ENCODE peak calls at places on chromosomes 5 and 9, in ten cellular contexts. G is adrenal gland; C is A549; R is endodermal cell; Z is CD8-positive, alpha-beta T cell; T is neuronal stem cell; V is A673; S is kidney; B is MM.1S; I is keratinocyte. N is an unnamed sample.

GRCh38 chr5:64451551-64451950 is 54.3 kb upstream of the RGS7BP start:
- DNase-seq in V (no peak), G (no peak), T (peak; percentile 15), I (no peak), S (no peak), C (no peak), R (no peak), B (no peak), Z (no peak), N (no peak)

GRCh38 chr5:31361234-31361633 is 167.7 kb downstream of the CDH6 start:
- DNase-seq in Z (no peak), G (no peak), S (no peak), V (no peak), B (no peak), I (no peak), R (no peak), T (no peak), C (no peak), N (no peak)

GRCh38 chr5:139461698-139462097 is 845 bp downstream of the ECSCR start:
- DNase-seq in I (no peak), C (no peak), R (peak; percentile 61), G (no peak), T (no peak), B (no peak), Z (no peak), S (no peak), V (no peak), N (no peak)

GRCh38 chr9:26260238-26260637 is 582.0 kb upstream of the TUSC1 start:
- DNase-seq in T (no peak), B (no peak), G (no peak), Z (no peak), C (no peak), V (no peak), I (no peak), S (no peak), R (no peak), N (no peak)

GRCh38 chr5:96941140-96941539 is 5.3 kb downstream of the LNPEP start:
- DNase-seq in T (no peak), V (no peak), I (no peak), B (no peak), S (no peak), G (no peak), C (no peak), Z (no peak), R (peak; percentile 59), N (no peak)

GRCh38 chr5:55982957-55983381 is 11.8 kb downstream of the IL6ST start:
- DNase-seq in C (no peak), I (no peak), Z (no peak), S (no peak), T (no peak), G (no peak), V (no peak), R (no peak), B (peak; percentile 54), N (no peak)

GRCh38 chr9:114656301-114656700 is 1.3 kb downstream of the TEX53 start:
- DNase-seq in I (no peak), Z (no peak), V (no peak), C (no peak), R (no peak), T (no peak), B (no peak), S (no peak), G (no peak), N (no peak)

GRCh38 chr9:88820055-88820454 is 171.2 kb upstream of the S1PR3 start:
- DNase-seq in I (no peak), R (no peak), S (no peak), G (no peak), Z (no peak), V (no peak), B (peak; percentile 80), T (no peak), C (no peak), N (no peak)

GRCh38 chr9:5518061-5518936 is 8.0 kb downstream of the PDCD1LG2 start:
- DNase-seq in C (no peak), B (no peak), T (no peak), Z (no peak), G (no peak), R (no peak), S (no peak), V (no peak), I (no peak), N (no peak)

GRCh38 chr5:177356756-177357458 is 817 bp upstream of the RGS14 start:
- DNase-seq in Z (no peak), G (no peak), S (peak; percentile 2), B (no peak), C (no peak), T (no peak), R (no peak), V (no peak), I (no peak), N (no peak)

GRCh38 chr9:22913026-22913425 is 466.4 kb downstream of the DMRTA1 start:
- DNase-seq in C (no peak), S (no peak), V (no peak), I (no peak), B (no peak), T (no peak), G (no peak), R (no peak), Z (no peak), N (no peak)

GRCh38 chr5:158877706-158878105 is 222.0 kb downstream of the EBF1 start:
- DNase-seq in C (no peak), I (no peak), B (no peak), V (peak; percentile 52), G (no peak), R (no peak), Z (no peak), S (no peak), T (no peak), N (no peak)

GRCh38 chr5:158875272-158875679 is 224.4 kb downstream of the EBF1 start:
- DNase-seq in S (no peak), G (no peak), Z (no peak), V (no peak), R (no peak), I (no peak), T (no peak), C (no peak), B (peak; percentile 45), N (peak; percentile 58)

GRCh38 chr5:158874814-158875213 is 224.9 kb downstream of the EBF1 start:
- DNase-seq in B (no peak), R (no peak), C (no peak), I (no peak), S (no peak), G (no peak), Z (no peak), V (peak; percentile 55), T (no peak), N (no peak)

GRCh38 chr5:158877124-158877581 is 222.6 kb downstream of the EBF1 start:
- DNase-seq in I (no peak), Z (no peak), R (no peak), B (no peak), C (no peak), G (no peak), S (no peak), V (no peak), T (no peak), N (no peak)

GRCh38 chr5:158876263-158876942 is 223.3 kb downstream of the EBF1 start:
- DNase-seq in T (no peak), S (no peak), Z (no peak), V (no peak), C (no peak), B (no peak), G (no peak), I (no peak), R (no peak), N (no peak)
- H3K27ac ChIP-seq in T (no peak overlapping the region), S (no peak overlapping the region), Z (no peak overlapping the region), V (no peak overlapping the region), C (no peak overlapping the region), B (no peak overlapping the region), G (peak overlapping the region; percentile 48), I (no peak overlapping the region), R (no peak overlapping the region), N (no peak overlapping the region)

DNA sequence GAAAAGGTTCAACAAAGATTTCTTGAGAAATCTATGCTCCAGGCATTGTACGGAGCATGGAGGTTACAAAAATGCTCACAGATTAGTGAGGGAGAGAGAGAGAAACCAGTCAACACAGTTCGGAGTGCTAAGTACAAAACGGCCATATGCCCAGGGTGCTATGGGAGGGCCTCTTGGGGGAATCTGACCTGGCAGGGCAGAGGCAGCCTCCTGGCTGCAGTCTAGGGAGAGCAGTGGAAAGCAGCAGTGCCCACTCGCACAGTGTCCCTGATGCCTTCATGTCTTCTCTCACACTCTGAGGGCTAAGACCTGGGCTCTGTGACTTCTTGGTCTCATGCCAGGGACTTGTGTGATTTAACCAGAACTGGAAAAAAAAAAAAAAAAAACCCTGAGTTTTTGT is 29.8 kb upstream of the SMC5 start:
- DNase-seq in B (no peak), Z (no peak), R (no peak), G (no peak), I (no peak), C (no peak), V (no peak), T (no peak), S (no peak), N (no peak)
- H3K4me3 ChIP-seq in B (no peak overlapping the region), Z (no peak overlapping the region), R (no peak overlapping the region), G (no peak overlapping the region), I (no peak overlapping the region), C (no peak overlapping the region), V (no peak overlapping the region), T (no peak overlapping the region), S (no peak overlapping the region), N (no peak overlapping the region)

GRCh38 chr9:119736478-119737454 is 367.5 kb upstream of the BRINP1 start:
- DNase-seq in B (no peak), G (no peak), Z (no peak), T (no peak), C (no peak), R (no peak), V (no peak), I (no peak), S (peak; percentile 83), N (no peak)
- H3K27ac ChIP-seq in B (no peak overlapping the region), G (no peak overlapping the region), Z (no peak overlapping the region), T (no peak overlapping the region), C (no peak overlapping the region), R (no peak overlapping the region), V (no peak overlapping the region), I (no peak overlapping the region), S (no peak overlapping the region), N (no peak overlapping the region)

GRCh38 chr5:88389248-88390006 is 120.8 kb upstream of the TMEM161B start:
- DNase-seq in G (no peak), I (no peak), B (no peak), Z (no peak), R (no peak), C (no peak), V (no peak), S (no peak), T (no peak), N (no peak)
- H3K4me3 ChIP-seq in G (no peak overlapping the region), I (no peak overlapping the region), B (no peak overlapping the region), Z (no peak overlapping the region), R (no peak overlapping the region), C (no peak overlapping the region), V (no peak overlapping the region), S (no peak overlapping the region), T (no peak overlapping the region), N (no peak overlapping the region)

DNA sequence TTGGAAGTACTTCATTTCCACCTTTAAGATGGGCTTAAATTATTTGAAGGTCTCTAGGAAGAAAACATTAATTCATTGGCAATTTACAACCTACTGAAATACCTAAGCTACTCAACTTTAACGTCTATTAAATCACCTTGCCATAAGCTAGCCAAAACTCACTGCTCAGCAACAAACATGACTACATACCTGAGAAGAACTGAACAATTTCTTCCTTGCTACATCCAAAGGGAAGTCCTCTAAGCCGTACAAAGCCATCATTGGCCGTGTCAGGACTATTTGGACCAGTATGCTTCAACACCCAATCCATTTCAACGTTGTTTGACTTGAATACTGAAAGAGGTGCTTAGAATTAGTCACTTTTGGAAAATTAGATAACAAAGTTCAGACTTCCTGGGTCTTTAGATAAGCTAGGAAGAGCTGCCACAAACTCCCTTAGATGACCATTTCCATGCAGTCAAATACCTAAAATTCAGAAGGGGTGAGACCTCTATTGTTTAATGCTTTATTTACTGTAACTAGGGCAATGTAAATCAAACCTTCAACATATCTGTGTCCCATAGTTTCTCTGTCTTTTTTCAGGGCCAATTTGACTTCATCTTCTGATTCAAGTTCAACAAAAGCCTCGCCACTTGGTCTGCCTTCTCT is 2.6 kb downstream of the HNRNPH1 start:
- DNase-seq in C (no peak), V (no peak), I (no peak), R (no peak), G (no peak), Z (no peak), B (no peak), S (no peak), T (no peak), N (peak; percentile 58)
- H3K27ac ChIP-seq in C (no peak overlapping the region), V (no peak overlapping the region), I (peak overlapping the region; percentile 55), R (no peak overlapping the region), G (peak overlapping the region; percentile 100), Z (peak overlapping the region; percentile 75), B (peak overlapping the region; percentile 4), S (no peak overlapping the region), T (no peak overlapping the region), N (peak overlapping the region; percentile 61)

N was measured in SJSA1.